ENCODE peak calls at places on chromosomes 7 and 10, in four cellular contexts. P is left lung, M is fibroblast of mammary gland, A is fibroblast of villous mesenchyme. Q is an unnamed sample.

GRCh38 chr10:111656066-111656465 is 527.5 kb downstream of the GPAM start:
- DNase-seq in A (no peak), M (peak; percentile 61), P (no peak), Q (peak; percentile 26)

GRCh38 chr10:62911210-62911963 is 95.2 kb upstream of the EGR2 start:
- DNase-seq in P (no peak), M (no peak), A (no peak), Q (no peak)

GRCh38 chr10:50554381-50554994 is 69.3 kb downstream of the SGMS1 start:
- DNase-seq in M (no peak), P (no peak), A (no peak), Q (no peak)

GRCh38 chr7:23410446-23411183 is 59.7 kb downstream of the IGF2BP3 start:
- DNase-seq in M (no peak), A (no peak), P (no peak), Q (no peak)

GRCh38 chr7:45601094-45601493 is 26.9 kb downstream of the ADCY1 start:
- DNase-seq in A (no peak), P (peak; percentile 18), M (no peak), Q (no peak)

GRCh38 chr10:23980054-23980453 is 228.9 kb upstream of the KIAA1217 start:
- DNase-seq in P (no peak), M (no peak), A (no peak), Q (no peak)

GRCh38 chr7:128913856-128914565 is 3.5 kb upstream of the KCP start:
- DNase-seq in A (no peak), M (no peak), P (no peak), Q (no peak)

GRCh38 chr7:92854501-92855238 is 18.3 kb upstream of the CDK6 start:
- DNase-seq in A (no peak), M (no peak), P (no peak), Q (no peak)

GRCh38 chr7:42071372-42072261 is 165.4 kb downstream of the GLI3 start:
- DNase-seq in M (peak; percentile 91), P (no peak), A (peak; percentile 86), Q (peak; percentile 68)
- TF ChIP-seq CTCF in M (peak; percentile 42), P (peak; percentile 26), A (peak; percentile 46), Q (peak; percentile 47)

GRCh38 chr7:24894670-24895221 is 85.2 kb downstream of the OSBPL3 start:
- DNase-seq in M (no peak), P (no peak), A (no peak), Q (no peak)
- TF ChIP-seq CTCF in M (peak; percentile 32), P (no peak), A (peak; percentile 56), Q (peak; percentile 48)

DNA sequence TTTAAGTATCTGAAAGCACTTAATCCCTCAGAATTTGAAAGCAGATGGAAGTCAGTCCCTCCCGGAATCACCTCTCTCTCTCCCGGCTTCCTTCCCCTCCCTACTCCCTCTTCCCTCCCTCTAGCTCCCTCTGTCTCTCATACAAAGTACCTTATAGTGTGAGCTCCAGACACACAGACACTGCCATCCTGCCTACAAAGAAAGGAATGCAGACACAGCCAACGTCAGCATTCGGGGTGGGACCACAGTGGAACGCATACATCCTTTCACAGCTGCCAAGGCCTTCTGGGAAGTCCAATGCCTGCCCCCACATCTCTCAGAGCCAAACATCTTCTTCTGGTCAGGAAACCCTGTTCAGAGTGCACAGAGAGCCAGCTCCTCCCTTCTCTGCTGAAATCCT is 9.3 kb downstream of the NOD1 start:
- DNase-seq in A (peak; percentile 99), P (peak; percentile 83), M (peak; percentile 100), Q (peak; percentile 100)
- TF ChIP-seq CTCF in A (peak; percentile 60), P (no peak), M (peak; percentile 70), Q (peak; percentile 72)

DNA sequence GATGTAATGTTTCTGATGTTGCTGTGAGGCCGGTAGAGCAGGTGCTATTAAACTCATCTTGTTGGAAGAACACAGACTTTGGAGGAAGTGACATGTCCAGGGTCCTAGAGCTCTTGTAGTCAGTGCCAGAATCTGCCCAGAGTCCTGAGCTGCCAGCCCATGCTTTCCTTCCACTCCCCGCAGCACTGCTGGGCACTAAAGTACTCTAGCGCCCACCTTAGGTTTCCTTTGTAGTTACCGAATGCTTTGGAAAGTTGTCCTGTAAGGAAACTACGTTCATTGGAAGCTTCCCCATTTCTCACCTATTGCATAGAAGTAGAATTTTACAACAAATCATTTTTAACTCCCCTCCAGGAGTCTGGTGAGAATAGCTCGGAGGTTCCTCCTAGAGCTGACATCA is 11.0 kb downstream of the ZNF862 start:
- DNase-seq in A (no peak), P (no peak), M (no peak), Q (no peak)
- TF ChIP-seq CTCF in A (no peak), P (no peak), M (no peak), Q (no peak)

GRCh38 chr7:103752995-103753394 is 236.5 kb downstream of the RELN start:
- DNase-seq in M (peak; percentile 25), P (no peak), A (peak; percentile 9), Q (peak; percentile 2)
- TF ChIP-seq CTCF in M (no peak), P (no peak), A (no peak), Q (no peak)

GRCh38 chr7:913736-914520 is 37.6 kb downstream of the GET4 start:
- DNase-seq in M (no peak), P (no peak), A (no peak), Q (no peak)
- TF ChIP-seq CTCF in M (no peak), P (no peak), A (no peak), Q (no peak)